ENCODE peak calls at places on chromosomes 4 and X, in five cellular contexts. One of them, this sample, is unnamed. For H3K4me1 and H3K36me3, the result is how much of the 10 kb centered on the place peaks cover.

GRCh38 chr4:174265917-174266316 is 17.6 kb downstream of the FBXO8 start:
- DNase-seq in fibroblast of lung: no peak
- DNase-seq in aorta: no peak
- DNase-seq in CD8-positive, alpha-beta memory T cell: no peak
- DNase-seq in HCT116: no peak
- DNase-seq in this sample: no peak

GRCh38 chr4:150518559-150518958 is 63.4 kb upstream of the MAB21L2 start:
- DNase-seq in fibroblast of lung: peak
- DNase-seq in aorta: no peak
- DNase-seq in CD8-positive, alpha-beta memory T cell: no peak
- DNase-seq in HCT116: peak
- DNase-seq in this sample: no peak

GRCh38 chrX:29858714-29859113 is 356.6 kb upstream of the MAGEB2 start:
- DNase-seq in fibroblast of lung: peak
- DNase-seq in aorta: no peak
- DNase-seq in CD8-positive, alpha-beta memory T cell: no peak
- DNase-seq in HCT116: no peak
- DNase-seq in this sample: no peak

GRCh38 chr4:13547563-13548041 is 3.3 kb upstream of the NKX3-2 start:
- DNase-seq in fibroblast of lung: no peak
- DNase-seq in aorta: no peak
- DNase-seq in CD8-positive, alpha-beta memory T cell: no peak
- DNase-seq in HCT116: no peak
- DNase-seq in this sample: peak

GRCh38 chrX:56812515-56813105 is 83.6 kb downstream of the NBDY start:
- DNase-seq in fibroblast of lung: no peak
- DNase-seq in aorta: no peak
- DNase-seq in CD8-positive, alpha-beta memory T cell: peak
- DNase-seq in HCT116: no peak
- DNase-seq in this sample: no peak

GRCh38 chr4:167713756-167714155 is 378.6 kb upstream of the ANXA10 start:
- DNase-seq in fibroblast of lung: peak
- DNase-seq in aorta: no peak
- DNase-seq in CD8-positive, alpha-beta memory T cell: no peak
- DNase-seq in HCT116: no peak
- DNase-seq in this sample: no peak

GRCh38 chr4:105624530-105624929 is 72.1 kb downstream of the ARHGEF38 start:
- DNase-seq in fibroblast of lung: peak
- DNase-seq in aorta: no peak
- DNase-seq in CD8-positive, alpha-beta memory T cell: no peak
- DNase-seq in HCT116: no peak
- DNase-seq in this sample: no peak

GRCh38 chr4:185019451-185020292 is 1.4 kb downstream of the HELT start:
- DNase-seq in fibroblast of lung: no peak
- DNase-seq in aorta: no peak
- DNase-seq in CD8-positive, alpha-beta memory T cell: no peak
- DNase-seq in HCT116: no peak
- DNase-seq in this sample: no peak

GRCh38 chrX:41600266-41600665 is 88.5 kb upstream of the GPR34 start:
- DNase-seq in fibroblast of lung: peak
- DNase-seq in aorta: no peak
- DNase-seq in CD8-positive, alpha-beta memory T cell: no peak
- DNase-seq in HCT116: no peak
- DNase-seq in this sample: no peak

DNA sequence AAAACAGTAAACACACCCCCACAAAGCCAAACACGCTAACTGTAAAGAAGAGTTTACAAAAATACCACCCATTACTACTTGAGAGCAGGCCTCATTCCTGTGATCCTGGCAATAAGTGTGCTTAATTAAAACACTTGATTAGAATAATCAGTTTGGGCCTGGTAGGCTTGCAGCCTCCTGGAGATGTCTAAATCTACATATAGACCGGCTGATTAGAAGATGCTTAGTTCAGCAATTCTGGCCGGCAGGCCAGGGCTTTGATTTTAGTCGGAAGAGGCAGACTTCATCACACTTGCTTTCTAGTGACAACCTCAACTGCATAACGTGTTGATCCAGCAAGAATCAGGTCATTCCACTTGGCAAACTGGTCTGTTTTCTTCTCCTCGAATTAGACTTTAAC is 114.0 kb downstream of the DCTD start:
- DNase-seq in fibroblast of lung: no peak
- DNase-seq in aorta: no peak
- DNase-seq in CD8-positive, alpha-beta memory T cell: no peak
- DNase-seq in HCT116: no peak
- DNase-seq in this sample: no peak
- H3K4me1 ChIP-seq in fibroblast of lung: under half
- H3K4me1 ChIP-seq in aorta: under half
- H3K4me1 ChIP-seq in CD8-positive, alpha-beta memory T cell: under half
- H3K4me1 ChIP-seq in HCT116: under half
- H3K4me1 ChIP-seq in this sample: under half

DNA sequence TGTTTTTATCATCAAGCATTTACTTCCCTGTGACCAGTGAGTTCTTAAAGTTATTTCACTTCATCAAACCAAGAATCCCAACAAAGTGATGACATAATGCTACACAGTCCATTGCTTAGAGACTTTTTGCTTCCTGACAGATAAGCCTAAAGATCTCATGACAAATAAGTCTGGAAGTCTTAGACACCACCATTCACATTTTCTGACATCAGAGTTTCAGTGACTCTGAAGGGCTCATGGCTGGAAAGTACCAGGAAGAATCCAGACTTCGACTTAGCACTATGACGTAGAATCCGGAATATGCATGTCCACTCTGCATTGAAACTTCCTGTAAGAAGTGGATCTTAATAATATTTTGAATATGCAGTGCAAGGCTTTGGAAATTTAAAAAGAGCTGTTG is 53.7 kb downstream of the CLDN22 start:
- DNase-seq in fibroblast of lung: peak
- DNase-seq in aorta: no peak
- DNase-seq in CD8-positive, alpha-beta memory T cell: no peak
- DNase-seq in HCT116: no peak
- DNase-seq in this sample: no peak
- H3K36me3 ChIP-seq in fibroblast of lung: under half
- H3K36me3 ChIP-seq in aorta: under half
- H3K36me3 ChIP-seq in CD8-positive, alpha-beta memory T cell: under half
- H3K36me3 ChIP-seq in HCT116: under half
- H3K36me3 ChIP-seq in this sample: under half

GRCh38 chr4:148539387-148539786 is 97.2 kb upstream of the NR3C2 start:
- DNase-seq in fibroblast of lung: no peak
- DNase-seq in aorta: no peak
- DNase-seq in CD8-positive, alpha-beta memory T cell: no peak
- DNase-seq in HCT116: no peak
- DNase-seq in this sample: peak
- H3K4me1 ChIP-seq in fibroblast of lung: under half
- H3K4me1 ChIP-seq in aorta: under half
- H3K4me1 ChIP-seq in CD8-positive, alpha-beta memory T cell: under half
- H3K4me1 ChIP-seq in HCT116: under half
- H3K4me1 ChIP-seq in this sample: under half

GRCh38 chr4:159153669-159154068 is 50.8 kb downstream of the RAPGEF2 start:
- DNase-seq in fibroblast of lung: no peak
- DNase-seq in aorta: no peak
- DNase-seq in CD8-positive, alpha-beta memory T cell: no peak
- DNase-seq in HCT116: no peak
- DNase-seq in this sample: no peak

GRCh38 chr4:159146454-159146853 is 43.6 kb downstream of the RAPGEF2 start:
- DNase-seq in fibroblast of lung: no peak
- DNase-seq in aorta: no peak
- DNase-seq in CD8-positive, alpha-beta memory T cell: no peak
- DNase-seq in HCT116: no peak
- DNase-seq in this sample: no peak

GRCh38 chr4:159151701-159152100 is 48.8 kb downstream of the RAPGEF2 start:
- DNase-seq in fibroblast of lung: no peak
- DNase-seq in aorta: no peak
- DNase-seq in CD8-positive, alpha-beta memory T cell: no peak
- DNase-seq in HCT116: no peak
- DNase-seq in this sample: no peak

GRCh38 chr4:159150838-159151390 is 48.0 kb downstream of the RAPGEF2 start:
- DNase-seq in fibroblast of lung: no peak
- DNase-seq in aorta: no peak
- DNase-seq in CD8-positive, alpha-beta memory T cell: no peak
- DNase-seq in HCT116: no peak
- DNase-seq in this sample: no peak

DNA sequence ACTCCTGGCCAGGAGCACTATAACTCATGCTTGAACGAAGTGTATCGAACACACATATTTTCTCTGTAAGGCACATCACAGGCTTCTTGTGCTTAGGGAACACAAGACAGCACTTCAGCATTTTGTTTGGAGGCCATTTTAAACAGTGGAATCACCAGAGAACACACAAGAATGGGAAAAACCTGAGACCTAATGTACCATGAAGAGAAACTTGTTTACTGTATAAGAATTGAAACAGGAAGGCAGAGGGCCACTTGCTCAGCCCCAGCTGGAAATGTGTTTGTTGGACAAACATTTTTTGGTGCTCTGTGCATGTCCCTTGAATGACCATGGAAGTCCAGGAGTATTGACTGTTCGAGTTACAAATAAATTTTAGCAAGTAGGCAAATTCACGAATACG is 47.5 kb downstream of the RAPGEF2 start:
- DNase-seq in fibroblast of lung: no peak
- DNase-seq in aorta: no peak
- DNase-seq in CD8-positive, alpha-beta memory T cell: no peak
- DNase-seq in HCT116: no peak
- DNase-seq in this sample: no peak
- H3K36me3 ChIP-seq in fibroblast of lung: under half
- H3K36me3 ChIP-seq in aorta: under half
- H3K36me3 ChIP-seq in CD8-positive, alpha-beta memory T cell: under half
- H3K36me3 ChIP-seq in HCT116: under half
- H3K36me3 ChIP-seq in this sample: under half

GRCh38 chrX:130093271-130093670 is 17.0 kb downstream of the ELF4 start:
- DNase-seq in fibroblast of lung: no peak
- DNase-seq in aorta: no peak
- DNase-seq in CD8-positive, alpha-beta memory T cell: no peak
- DNase-seq in HCT116: no peak
- DNase-seq in this sample: no peak

GRCh38 chrX:130091976-130092522 is 18.2 kb downstream of the ELF4 start:
- DNase-seq in fibroblast of lung: no peak
- DNase-seq in aorta: no peak
- DNase-seq in CD8-positive, alpha-beta memory T cell: peak
- DNase-seq in HCT116: no peak
- DNase-seq in this sample: peak

GRCh38 chrX:130095249-130095648 is 15.0 kb downstream of the ELF4 start:
- DNase-seq in fibroblast of lung: no peak
- DNase-seq in aorta: no peak
- DNase-seq in CD8-positive, alpha-beta memory T cell: no peak
- DNase-seq in HCT116: no peak
- DNase-seq in this sample: no peak

GRCh38 chrX:130097507-130098201 is 12.6 kb downstream of the ELF4 start:
- DNase-seq in fibroblast of lung: no peak
- DNase-seq in aorta: no peak
- DNase-seq in CD8-positive, alpha-beta memory T cell: no peak
- DNase-seq in HCT116: no peak
- DNase-seq in this sample: no peak

GRCh38 chrX:130094712-130095111 is 15.6 kb downstream of the ELF4 start:
- DNase-seq in fibroblast of lung: no peak
- DNase-seq in aorta: no peak
- DNase-seq in CD8-positive, alpha-beta memory T cell: no peak
- DNase-seq in HCT116: no peak
- DNase-seq in this sample: no peak
- H3K4me1 ChIP-seq in fibroblast of lung: under half
- H3K4me1 ChIP-seq in aorta: under half
- H3K4me1 ChIP-seq in CD8-positive, alpha-beta memory T cell: half or more
- H3K4me1 ChIP-seq in HCT116: under half
- H3K4me1 ChIP-seq in this sample: under half

DNA sequence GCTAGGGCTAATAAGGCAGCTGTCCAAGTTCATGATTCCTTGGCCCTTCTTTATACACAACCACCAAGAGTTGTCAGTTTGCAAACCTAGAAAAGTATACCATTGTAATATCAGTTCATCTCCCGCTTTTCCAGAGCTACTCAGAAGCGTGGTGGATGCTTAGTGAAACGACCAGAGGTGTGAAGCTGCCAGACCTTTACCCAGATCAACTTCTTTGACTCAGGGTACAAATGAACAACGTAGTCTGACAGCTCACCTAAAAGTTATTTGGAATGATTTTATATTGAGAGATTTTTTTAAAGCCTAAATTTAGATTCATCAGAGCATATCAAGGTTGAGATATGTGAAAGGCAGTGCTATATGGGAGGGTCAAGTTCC is 169.7 kb downstream of the CBR4 start:
- DNase-seq in fibroblast of lung: peak
- DNase-seq in aorta: no peak
- DNase-seq in CD8-positive, alpha-beta memory T cell: no peak
- DNase-seq in HCT116: no peak
- DNase-seq in this sample: no peak
- H3K36me3 ChIP-seq in fibroblast of lung: under half
- H3K36me3 ChIP-seq in aorta: under half
- H3K36me3 ChIP-seq in CD8-positive, alpha-beta memory T cell: under half
- H3K36me3 ChIP-seq in HCT116: under half
- H3K36me3 ChIP-seq in this sample: under half

DNA sequence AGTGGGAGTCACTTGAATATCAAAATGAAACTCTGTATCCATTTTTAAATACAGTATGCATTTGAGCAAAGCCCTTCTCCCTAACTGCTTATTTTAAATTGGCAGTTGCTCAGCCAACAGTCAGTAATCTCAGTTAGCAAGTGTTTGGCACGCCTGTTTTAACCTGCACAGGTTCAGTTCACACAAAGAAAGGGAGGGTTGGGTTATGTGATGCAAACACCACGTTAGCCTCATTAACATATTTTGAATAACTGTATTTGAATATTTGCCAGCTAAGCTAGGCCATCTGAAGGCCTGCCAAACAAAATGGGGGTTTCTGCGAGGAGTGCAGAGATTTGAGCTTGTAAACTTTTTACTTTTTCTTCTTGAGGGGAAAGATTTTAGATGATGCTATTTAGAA is 19.8 kb downstream of the GAB1 start:
- DNase-seq in fibroblast of lung: no peak
- DNase-seq in aorta: no peak
- DNase-seq in CD8-positive, alpha-beta memory T cell: no peak
- DNase-seq in HCT116: no peak
- DNase-seq in this sample: no peak
- H3K4me1 ChIP-seq in fibroblast of lung: under half
- H3K4me1 ChIP-seq in aorta: under half
- H3K4me1 ChIP-seq in CD8-positive, alpha-beta memory T cell: under half
- H3K4me1 ChIP-seq in HCT116: under half
- H3K4me1 ChIP-seq in this sample: half or more

This sample was measured in left lung.